ENCODE peak calls at places on chromosomes 12 and 14, in five cellular contexts. One of them, this sample, is unnamed.

GRCh38 chr12:76030378-76031080 is 1.0 kb downstream of the PHLDA1 start:
- DNase-seq in CD4-positive, alpha-beta T cell: no peak
- DNase-seq in glutamatergic neuron: peak; percentile 37
- DNase-seq in WTC11: peak; percentile 41
- DNase-seq in dorsolateral prefrontal cortex: peak; percentile 51
- DNase-seq in this sample: peak; percentile 40

GRCh38 chr12:108779998-108780688 is 48.8 kb upstream of the CORO1C start:
- DNase-seq in CD4-positive, alpha-beta T cell: no peak
- DNase-seq in WTC11: no peak
- DNase-seq in glutamatergic neuron: no peak
- DNase-seq in dorsolateral prefrontal cortex: no peak
- DNase-seq in this sample: no peak

GRCh38 chr14:99252940-99253868 is 18.8 kb downstream of the BCL11B start:
- DNase-seq in glutamatergic neuron: no peak
- DNase-seq in CD4-positive, alpha-beta T cell: peak; percentile 65
- DNase-seq in dorsolateral prefrontal cortex: no peak
- DNase-seq in WTC11: no peak
- DNase-seq in this sample: no peak

GRCh38 chr12:52810554-52810953 is 3.4 kb downstream of the KRT4 start:
- DNase-seq in glutamatergic neuron: no peak
- DNase-seq in WTC11: no peak
- DNase-seq in CD4-positive, alpha-beta T cell: no peak
- DNase-seq in dorsolateral prefrontal cortex: no peak
- DNase-seq in this sample: no peak

GRCh38 chr12:1302471-1302870 is 291.9 kb downstream of the FBXL14 start:
- DNase-seq in WTC11: no peak
- DNase-seq in dorsolateral prefrontal cortex: no peak
- DNase-seq in CD4-positive, alpha-beta T cell: no peak
- DNase-seq in glutamatergic neuron: no peak
- DNase-seq in this sample: no peak

GRCh38 chr12:33605776-33606175 is 166.2 kb upstream of the SYT10 start:
- DNase-seq in CD4-positive, alpha-beta T cell: no peak
- DNase-seq in dorsolateral prefrontal cortex: no peak
- DNase-seq in glutamatergic neuron: no peak
- DNase-seq in WTC11: no peak
- DNase-seq in this sample: no peak

GRCh38 chr12:19220205-19220604 is 90.7 kb downstream of the PLEKHA5 start:
- DNase-seq in glutamatergic neuron: no peak
- DNase-seq in CD4-positive, alpha-beta T cell: no peak
- DNase-seq in WTC11: no peak
- DNase-seq in dorsolateral prefrontal cortex: no peak
- DNase-seq in this sample: no peak

GRCh38 chr14:77989441-77989891 is 180.7 kb upstream of the NRXN3 start:
- DNase-seq in dorsolateral prefrontal cortex: peak; percentile 89
- DNase-seq in WTC11: no peak
- DNase-seq in CD4-positive, alpha-beta T cell: no peak
- DNase-seq in glutamatergic neuron: peak; percentile 40
- DNase-seq in this sample: peak; percentile 36

GRCh38 chr14:90645842-90646443 is 170.3 kb downstream of the TTC7B start:
- DNase-seq in dorsolateral prefrontal cortex: no peak
- DNase-seq in WTC11: peak; percentile 63
- DNase-seq in CD4-positive, alpha-beta T cell: no peak
- DNase-seq in glutamatergic neuron: no peak
- DNase-seq in this sample: no peak

GRCh38 chr12:64450057-64450640 is 1.8 kb upstream of the TBK1 start:
- DNase-seq in dorsolateral prefrontal cortex: no peak
- DNase-seq in glutamatergic neuron: no peak
- DNase-seq in WTC11: no peak
- DNase-seq in CD4-positive, alpha-beta T cell: no peak
- DNase-seq in this sample: no peak

GRCh38 chr14:72741836-72742681 is 151.8 kb downstream of the DPF3 start:
- DNase-seq in glutamatergic neuron: no peak
- DNase-seq in CD4-positive, alpha-beta T cell: no peak
- DNase-seq in WTC11: no peak
- DNase-seq in dorsolateral prefrontal cortex: no peak
- DNase-seq in this sample: peak; percentile 52

GRCh38 chr12:109818900-109819500 is 14.2 kb downstream of the TRPV4 start:
- DNase-seq in WTC11: no peak
- DNase-seq in glutamatergic neuron: no peak
- DNase-seq in dorsolateral prefrontal cortex: no peak
- DNase-seq in CD4-positive, alpha-beta T cell: no peak
- DNase-seq in this sample: no peak

GRCh38 chr12:96208801-96209534 is 14.8 kb downstream of the ELK3 start:
- DNase-seq in WTC11: no peak
- DNase-seq in CD4-positive, alpha-beta T cell: no peak
- DNase-seq in glutamatergic neuron: no peak
- DNase-seq in dorsolateral prefrontal cortex: no peak
- DNase-seq in this sample: no peak

GRCh38 chr14:91418387-91419043 is 895 bp upstream of the CCDC88C start:
- DNase-seq in dorsolateral prefrontal cortex: peak; percentile 65
- DNase-seq in WTC11: peak; percentile 83
- DNase-seq in glutamatergic neuron: peak; percentile 84
- DNase-seq in CD4-positive, alpha-beta T cell: peak; percentile 80
- DNase-seq in this sample: peak; percentile 87

GRCh38 chr12:31009976-31010375 is 63.7 kb upstream of the DDX11 start:
- DNase-seq in WTC11: no peak
- DNase-seq in dorsolateral prefrontal cortex: no peak
- DNase-seq in CD4-positive, alpha-beta T cell: no peak
- DNase-seq in glutamatergic neuron: no peak
- DNase-seq in this sample: no peak

GRCh38 chr12:108578264-108578663 is 15.9 kb downstream of the ISCU start:
- DNase-seq in glutamatergic neuron: no peak
- DNase-seq in dorsolateral prefrontal cortex: no peak
- DNase-seq in CD4-positive, alpha-beta T cell: no peak
- DNase-seq in WTC11: no peak
- DNase-seq in this sample: no peak

GRCh38 chr14:24060984-24061913 is 9.4 kb downstream of the CARMIL3 start:
- DNase-seq in WTC11: no peak
- DNase-seq in CD4-positive, alpha-beta T cell: no peak
- DNase-seq in glutamatergic neuron: no peak
- DNase-seq in dorsolateral prefrontal cortex: no peak
- DNase-seq in this sample: no peak

GRCh38 chr14:72892103-72892878 is 1.6 kb downstream of the DPF3 start:
- DNase-seq in CD4-positive, alpha-beta T cell: peak; percentile 6
- DNase-seq in glutamatergic neuron: peak; percentile 28
- DNase-seq in WTC11: peak; percentile 54
- DNase-seq in dorsolateral prefrontal cortex: peak; percentile 48
- DNase-seq in this sample: peak; percentile 64

DNA sequence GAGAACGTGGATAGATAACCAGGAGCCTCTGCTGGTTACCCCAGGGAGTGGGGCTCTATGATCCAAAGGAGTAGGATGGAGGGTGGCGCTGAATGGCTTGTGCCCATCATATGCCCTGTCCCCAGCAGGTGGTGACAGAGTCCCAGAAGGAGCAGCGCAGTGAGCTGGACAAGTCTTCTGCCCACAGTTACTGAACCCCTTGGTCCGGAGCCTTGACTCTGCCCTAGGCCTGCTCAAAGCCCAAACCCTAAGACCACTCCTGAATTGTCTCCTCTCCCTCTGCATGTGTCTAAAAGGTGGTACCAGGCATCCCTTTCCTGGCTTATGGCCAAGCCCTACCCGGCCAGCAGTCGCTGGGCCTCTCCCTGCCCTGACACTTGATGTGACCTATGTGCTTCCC is 3.2 kb downstream of the PRPH start:
- DNase-seq in WTC11: no peak
- DNase-seq in CD4-positive, alpha-beta T cell: no peak
- DNase-seq in glutamatergic neuron: no peak
- DNase-seq in dorsolateral prefrontal cortex: no peak
- DNase-seq in this sample: no peak
- TF ChIP-seq CTCF in WTC11: no peak
- TF ChIP-seq CTCF in CD4-positive, alpha-beta T cell: no peak
- TF ChIP-seq CTCF in glutamatergic neuron: no peak
- TF ChIP-seq CTCF in dorsolateral prefrontal cortex: no peak
- TF ChIP-seq CTCF in this sample: no peak

GRCh38 chr12:92570056-92570753 is 132.6 kb upstream of the PLEKHG7 start:
- DNase-seq in dorsolateral prefrontal cortex: no peak
- DNase-seq in WTC11: peak; percentile 28
- DNase-seq in CD4-positive, alpha-beta T cell: peak; percentile 20
- DNase-seq in glutamatergic neuron: peak; percentile 25
- DNase-seq in this sample: peak; percentile 58
- TF ChIP-seq CTCF in dorsolateral prefrontal cortex: peak; percentile 89
- TF ChIP-seq CTCF in WTC11: peak; percentile 67
- TF ChIP-seq CTCF in CD4-positive, alpha-beta T cell: peak; percentile 96
- TF ChIP-seq CTCF in glutamatergic neuron: peak; percentile 86
- TF ChIP-seq CTCF in this sample: peak; percentile 73

GRCh38 chr12:106003297-106003696 is 135.5 kb downstream of the NUAK1 start:
- DNase-seq in CD4-positive, alpha-beta T cell: no peak
- DNase-seq in glutamatergic neuron: no peak
- DNase-seq in WTC11: no peak
- DNase-seq in dorsolateral prefrontal cortex: no peak
- DNase-seq in this sample: no peak

GRCh38 chr12:106000376-106001104 is 138.2 kb downstream of the NUAK1 start:
- DNase-seq in WTC11: no peak
- DNase-seq in CD4-positive, alpha-beta T cell: no peak
- DNase-seq in glutamatergic neuron: no peak
- DNase-seq in dorsolateral prefrontal cortex: no peak
- DNase-seq in this sample: no peak

GRCh38 chr12:106001819-106002218 is 136.9 kb downstream of the NUAK1 start:
- DNase-seq in CD4-positive, alpha-beta T cell: no peak
- DNase-seq in dorsolateral prefrontal cortex: no peak
- DNase-seq in WTC11: no peak
- DNase-seq in glutamatergic neuron: no peak
- DNase-seq in this sample: no peak

GRCh38 chr12:106004289-106004688 is 134.5 kb downstream of the NUAK1 start:
- DNase-seq in WTC11: no peak
- DNase-seq in dorsolateral prefrontal cortex: no peak
- DNase-seq in CD4-positive, alpha-beta T cell: no peak
- DNase-seq in glutamatergic neuron: no peak
- DNase-seq in this sample: no peak

GRCh38 chr12:106001105-106001489 is 137.7 kb downstream of the NUAK1 start:
- DNase-seq in dorsolateral prefrontal cortex: no peak
- DNase-seq in WTC11: no peak
- DNase-seq in glutamatergic neuron: no peak
- DNase-seq in CD4-positive, alpha-beta T cell: no peak
- DNase-seq in this sample: no peak
- TF ChIP-seq CTCF in dorsolateral prefrontal cortex: no peak
- TF ChIP-seq CTCF in WTC11: no peak
- TF ChIP-seq CTCF in glutamatergic neuron: no peak
- TF ChIP-seq CTCF in CD4-positive, alpha-beta T cell: no peak
- TF ChIP-seq CTCF in this sample: no peak

GRCh38 chr14:82070753-82071152 is 537.1 kb upstream of the SEL1L start:
- DNase-seq in CD4-positive, alpha-beta T cell: no peak
- DNase-seq in WTC11: no peak
- DNase-seq in glutamatergic neuron: no peak
- DNase-seq in dorsolateral prefrontal cortex: no peak
- DNase-seq in this sample: no peak

GRCh38 chr14:82075566-82075965 is 541.9 kb upstream of the SEL1L start:
- DNase-seq in glutamatergic neuron: no peak
- DNase-seq in dorsolateral prefrontal cortex: no peak
- DNase-seq in WTC11: peak; percentile 84
- DNase-seq in CD4-positive, alpha-beta T cell: no peak
- DNase-seq in this sample: peak; percentile 91

GRCh38 chr14:82067221-82067620 is 533.6 kb upstream of the SEL1L start:
- DNase-seq in WTC11: no peak
- DNase-seq in dorsolateral prefrontal cortex: no peak
- DNase-seq in glutamatergic neuron: peak; percentile 32
- DNase-seq in CD4-positive, alpha-beta T cell: no peak
- DNase-seq in this sample: no peak

GRCh38 chr14:82070040-82070439 is 536.4 kb upstream of the SEL1L start:
- DNase-seq in dorsolateral prefrontal cortex: no peak
- DNase-seq in WTC11: no peak
- DNase-seq in glutamatergic neuron: no peak
- DNase-seq in CD4-positive, alpha-beta T cell: no peak
- DNase-seq in this sample: no peak
- TF ChIP-seq CTCF in dorsolateral prefrontal cortex: no peak
- TF ChIP-seq CTCF in WTC11: no peak
- TF ChIP-seq CTCF in glutamatergic neuron: no peak
- TF ChIP-seq CTCF in CD4-positive, alpha-beta T cell: no peak
- TF ChIP-seq CTCF in this sample: no peak

DNA sequence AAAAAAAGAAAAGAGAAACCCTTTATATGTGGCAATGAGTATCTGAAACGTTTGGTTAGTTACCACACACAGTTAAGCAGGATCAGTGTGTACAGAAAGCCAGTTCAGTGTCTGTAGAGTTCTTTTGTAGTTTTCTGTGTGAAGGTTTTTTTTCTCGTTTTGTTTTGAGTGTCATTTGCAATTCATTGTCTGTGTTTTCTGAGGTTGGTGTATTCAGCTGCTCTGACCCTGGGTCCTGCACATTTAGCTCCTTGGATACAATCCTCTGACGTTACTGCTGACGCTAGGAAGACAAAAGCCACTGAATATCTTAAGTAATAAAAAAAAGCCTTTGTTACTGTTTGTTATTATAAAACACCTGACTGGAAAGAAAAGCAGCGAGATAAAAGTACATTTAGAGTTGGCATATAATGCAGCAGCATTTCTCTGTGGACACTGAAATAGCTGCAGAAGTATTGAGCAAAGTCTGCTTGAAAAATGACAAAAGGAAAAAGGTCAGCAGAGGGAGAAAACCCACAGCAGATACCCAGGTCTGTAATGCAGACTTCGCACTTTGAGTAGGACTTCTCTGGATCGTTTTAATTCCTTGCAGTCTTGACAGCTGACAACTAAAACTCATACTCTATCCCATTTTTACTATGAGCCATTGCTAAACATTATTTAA is 89.0 kb downstream of the POLR3B start:
- DNase-seq in WTC11: no peak
- DNase-seq in dorsolateral prefrontal cortex: no peak
- DNase-seq in glutamatergic neuron: no peak
- DNase-seq in CD4-positive, alpha-beta T cell: no peak
- DNase-seq in this sample: no peak
- TF ChIP-seq CTCF in WTC11: no peak
- TF ChIP-seq CTCF in dorsolateral prefrontal cortex: no peak
- TF ChIP-seq CTCF in glutamatergic neuron: no peak
- TF ChIP-seq CTCF in CD4-positive, alpha-beta T cell: no peak
- TF ChIP-seq CTCF in this sample: no peak

GRCh38 chr12:103772367-103773108 is 68.5 kb downstream of the NT5DC3 start:
- DNase-seq in dorsolateral prefrontal cortex: no peak
- DNase-seq in CD4-positive, alpha-beta T cell: no peak
- DNase-seq in glutamatergic neuron: no peak
- DNase-seq in WTC11: no peak
- DNase-seq in this sample: no peak

GRCh38 chr12:103773109-103773905 is 67.7 kb downstream of the NT5DC3 start:
- DNase-seq in CD4-positive, alpha-beta T cell: no peak
- DNase-seq in dorsolateral prefrontal cortex: no peak
- DNase-seq in glutamatergic neuron: no peak
- DNase-seq in WTC11: no peak
- DNase-seq in this sample: no peak

GRCh38 chr12:103768467-103769123 is 72.4 kb downstream of the NT5DC3 start:
- DNase-seq in dorsolateral prefrontal cortex: no peak
- DNase-seq in WTC11: no peak
- DNase-seq in glutamatergic neuron: no peak
- DNase-seq in CD4-positive, alpha-beta T cell: no peak
- DNase-seq in this sample: no peak

GRCh38 chr12:103769240-103769945 is 71.6 kb downstream of the NT5DC3 start:
- DNase-seq in dorsolateral prefrontal cortex: no peak
- DNase-seq in WTC11: no peak
- DNase-seq in glutamatergic neuron: no peak
- DNase-seq in CD4-positive, alpha-beta T cell: no peak
- DNase-seq in this sample: no peak

DNA sequence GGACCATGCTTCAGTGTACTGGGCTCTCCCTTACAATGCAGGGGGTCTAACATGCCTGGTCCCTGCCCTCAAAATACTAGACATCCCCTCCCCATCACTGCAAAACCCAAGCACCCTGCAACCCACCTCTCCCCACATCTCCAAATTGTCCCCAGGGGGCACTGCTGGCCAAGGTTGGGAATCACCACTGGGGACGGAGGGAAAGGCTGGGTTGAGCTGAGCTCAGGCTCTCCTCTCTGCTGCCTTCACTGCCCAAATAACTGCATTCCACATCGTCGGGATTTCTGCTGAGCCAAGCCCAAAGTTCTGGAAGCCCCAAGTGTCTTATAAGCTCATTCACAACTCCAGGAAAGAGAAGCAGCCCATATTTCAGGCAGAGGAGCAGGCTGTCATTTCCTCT is 69.6 kb downstream of the NT5DC3 start:
- DNase-seq in dorsolateral prefrontal cortex: no peak
- DNase-seq in CD4-positive, alpha-beta T cell: no peak
- DNase-seq in glutamatergic neuron: no peak
- DNase-seq in WTC11: peak; percentile 68
- DNase-seq in this sample: peak; percentile 37
- TF ChIP-seq CTCF in dorsolateral prefrontal cortex: peak; percentile 40
- TF ChIP-seq CTCF in CD4-positive, alpha-beta T cell: no peak
- TF ChIP-seq CTCF in glutamatergic neuron: no peak
- TF ChIP-seq CTCF in WTC11: no peak
- TF ChIP-seq CTCF in this sample: peak; percentile 16

This sample was measured in nephron progenitor cell.